ENCODE peak calls at places on chromosomes 5 and 9, in seven cellular contexts. X, A, F, V, B, D and J are unnamed samples.

GRCh38 chr5:176927562-176927961 is 28.4 kb upstream of the HK3 start:
- DNase-seq in V (no peak), X (no peak), F (no peak), A (no peak), D (no peak), B (no peak), J (no peak)

GRCh38 chr9:114677418-114677817 is 4.6 kb downstream of the TEX48 start:
- DNase-seq in V (no peak), X (peak), A (no peak), B (no peak), D (peak), F (no peak), J (peak)

GRCh38 chr5:25544652-25545249 is 900.0 kb upstream of the CDH10 start:
- DNase-seq in B (peak), D (no peak), A (no peak), V (peak), X (no peak), F (no peak), J (peak)

GRCh38 chr9:134606951-134607733 is 34.5 kb upstream of the COL5A1 start:
- DNase-seq in X (no peak), F (no peak), A (no peak), B (no peak), V (peak), D (no peak), J (peak)

GRCh38 chr5:127766556-127767335 is 63.6 kb downstream of the CCDC192 start:
- DNase-seq in F (no peak), D (no peak), X (no peak), B (no peak), V (peak), A (no peak), J (no peak)

GRCh38 chr9:79768199-79768598 is 196.4 kb downstream of the TLE4 start:
- DNase-seq in A (no peak), B (no peak), F (no peak), V (peak), D (peak), X (no peak), J (no peak)

GRCh38 chr9:100465765-100466164 is 7.2 kb upstream of the TMEFF1 start:
- DNase-seq in A (no peak), X (no peak), F (no peak), B (no peak), V (no peak), D (no peak), J (no peak)

GRCh38 chr5:50420343-50420935 is 20.6 kb downstream of the EMB start:
- DNase-seq in X (no peak), F (no peak), D (no peak), A (no peak), B (no peak), V (no peak), J (no peak)

GRCh38 chr9:35882265-35882848 is 12.2 kb upstream of the OR13J1 start:
- DNase-seq in F (peak), X (peak), B (peak), V (peak), A (peak), D (peak), J (peak)

GRCh38 chr9:120730661-120731514 is 16.6 kb upstream of the MEGF9 start:
- DNase-seq in A (no peak), F (no peak), B (peak), X (no peak), V (peak), D (peak), J (no peak)

GRCh38 chr5:124043456-124043855 is 531.5 kb downstream of the CSNK1G3 start:
- DNase-seq in F (no peak), V (peak), B (peak), D (no peak), X (no peak), A (no peak), J (no peak)

GRCh38 chr5:87574106-87574505 is 161.4 kb upstream of the CCNH start:
- DNase-seq in F (no peak), V (no peak), A (no peak), B (no peak), X (no peak), D (no peak), J (no peak)

GRCh38 chr9:79573697-79573976 is 1.9 kb downstream of the TLE4 start:
- DNase-seq in B (no peak), V (no peak), A (no peak), F (no peak), X (no peak), D (peak), J (no peak)

GRCh38 chr5:23730023-23730422 is 222.6 kb downstream of the PRDM9 start:
- DNase-seq in B (no peak), V (peak), F (no peak), D (no peak), A (no peak), X (no peak), J (no peak)

GRCh38 chr5:158602981-158603380 is 496.7 kb downstream of the EBF1 start:
- DNase-seq in D (no peak), X (no peak), F (no peak), B (no peak), A (no peak), V (no peak), J (no peak)

GRCh38 chr5:176716320-176716719 is 69.0 kb downstream of the TSPAN17 start:
- DNase-seq in F (no peak), D (peak), V (no peak), X (no peak), B (no peak), A (no peak), J (no peak)

DNA sequence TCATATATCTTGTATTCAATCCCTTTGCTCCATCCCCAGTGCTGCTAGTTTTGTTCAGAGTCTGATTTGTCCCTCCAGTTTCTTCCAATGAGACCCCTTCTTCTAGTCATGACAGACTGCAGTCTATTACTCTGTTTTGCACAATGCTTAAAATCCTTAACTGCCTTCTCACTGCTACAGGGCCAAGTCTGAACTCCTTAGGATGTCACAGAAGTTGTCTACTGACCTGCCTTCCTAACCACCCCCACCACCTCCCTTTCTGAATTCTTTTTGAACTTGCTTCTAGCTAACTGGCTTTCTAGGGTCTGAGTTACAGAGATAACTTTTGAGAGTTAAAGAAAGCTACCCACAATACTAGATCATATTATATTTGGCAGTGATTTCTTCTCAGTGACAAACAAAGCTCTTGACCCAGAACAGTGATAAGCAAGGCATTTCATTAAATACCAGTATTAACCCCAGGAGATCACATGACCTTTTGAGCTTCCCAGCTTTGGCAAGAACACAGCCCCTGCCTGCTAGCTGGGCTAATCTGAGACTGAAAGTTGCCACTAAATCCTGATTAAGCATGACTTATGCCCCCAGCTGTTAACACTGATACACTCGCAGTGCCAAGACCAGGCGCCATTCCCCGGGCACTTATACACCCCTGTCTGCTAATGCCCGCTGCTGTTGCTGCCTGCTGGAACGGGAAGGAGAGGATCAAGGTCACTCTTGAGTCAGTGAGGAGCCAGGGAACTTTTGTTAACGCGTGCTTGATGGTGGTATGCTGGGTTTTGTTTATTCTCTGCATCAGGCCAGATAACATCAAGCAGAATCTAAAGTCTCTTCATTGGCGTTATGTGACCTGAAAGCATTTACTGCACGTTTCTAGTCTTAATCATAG is 36.4 kb upstream of the ADAMTSL1 start:
- DNase-seq in F (peak), V (peak), B (no peak), A (no peak), X (no peak), D (peak), J (no peak)
- H3K4me3 ChIP-seq in F (peak), V (no peak), B (no peak), A (peak), X (no peak), D (no peak), J (no peak)

GRCh38 chr5:108748010-108748353 is 285 bp downstream of the FER start:
- DNase-seq in X (no peak), V (no peak), D (no peak), A (no peak), B (no peak), F (no peak), J (no peak)

GRCh38 chr5:108753877-108754276 is 6.2 kb downstream of the FER start:
- DNase-seq in D (peak), A (no peak), V (no peak), F (no peak), B (no peak), X (no peak), J (no peak)

GRCh38 chr5:108749130-108749861 is 1.6 kb downstream of the FER start:
- DNase-seq in A (no peak), D (no peak), F (no peak), X (peak), V (peak), B (peak), J (no peak)

GRCh38 chr5:108748354-108749129 is 845 bp downstream of the FER start:
- DNase-seq in D (peak), V (peak), F (peak), A (peak), X (peak), B (peak), J (peak)

GRCh38 chr5:108753331-108753730 is 5.6 kb downstream of the FER start:
- DNase-seq in D (no peak), V (no peak), F (no peak), X (no peak), B (no peak), A (no peak), J (no peak)
- H3K4me3 ChIP-seq in D (no peak), V (no peak), F (no peak), X (no peak), B (no peak), A (no peak), J (no peak)

GRCh38 chr9:20726144-20726543 is 42.1 kb downstream of the FOCAD start:
- DNase-seq in X (peak), D (no peak), F (no peak), B (no peak), V (no peak), A (no peak), J (no peak)
- H3K4me3 ChIP-seq in X (peak), D (no peak), F (no peak), B (no peak), V (no peak), A (no peak), J (no peak)

DNA sequence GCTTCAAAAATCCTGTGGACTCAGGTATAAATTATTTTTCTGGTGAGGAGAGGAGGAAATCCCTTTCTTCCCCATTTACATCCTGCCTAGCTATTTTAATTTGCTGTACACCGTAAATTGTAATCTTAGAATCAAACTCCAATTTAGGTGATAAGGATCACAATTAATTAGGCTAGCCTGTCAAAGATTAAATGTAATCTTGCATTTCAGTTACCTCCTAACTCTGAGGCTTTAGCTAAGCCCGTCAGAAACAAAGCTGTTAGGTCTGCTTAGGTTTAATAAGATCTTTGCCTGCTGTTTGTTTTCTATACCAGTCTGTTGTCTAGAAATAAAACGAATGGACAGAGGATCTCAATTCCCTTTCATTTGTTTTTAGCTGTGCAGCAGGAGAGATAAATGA is 51.5 kb downstream of the PIK3R1 start:
- DNase-seq in X (no peak), A (no peak), F (no peak), B (no peak), D (no peak), V (peak), J (no peak)
- H3K4me3 ChIP-seq in X (no peak), A (no peak), F (no peak), B (no peak), D (no peak), V (no peak), J (no peak)

GRCh38 chr5:55230086-55230629 is 3.0 kb upstream of the MCIDAS start:
- DNase-seq in D (no peak), B (peak), F (no peak), X (no peak), A (no peak), V (no peak), J (no peak)

GRCh38 chr5:55232985-55233928 is at the start of gene CCNO:
- DNase-seq in A (peak), D (peak), B (peak), V (peak), X (peak), F (peak), J (peak)

GRCh38 chr5:55232194-55232984 is 1.0 kb downstream of the CCNO start:
- DNase-seq in X (peak), A (no peak), V (peak), B (no peak), F (peak), D (no peak), J (no peak)

GRCh38 chr5:55231476-55232193 is 1.8 kb downstream of the CCNO start:
- DNase-seq in D (peak), F (peak), V (peak), X (no peak), A (no peak), B (no peak), J (no peak)

GRCh38 chr5:55231029-55231475 is 2.4 kb downstream of the CCNO start:
- DNase-seq in D (no peak), B (no peak), A (no peak), F (no peak), V (no peak), X (no peak), J (no peak)
- H3K4me3 ChIP-seq in D (no peak), B (no peak), A (peak), F (peak), V (no peak), X (peak), J (no peak)

GRCh38 chr9:82504620-82505019 is 516.0 kb downstream of the SPATA31D1 start:
- DNase-seq in X (no peak), A (no peak), F (no peak), B (no peak), V (peak), D (no peak), J (no peak)

GRCh38 chr9:82498918-82499317 is 510.3 kb downstream of the SPATA31D1 start:
- DNase-seq in D (peak), X (no peak), A (no peak), F (no peak), B (no peak), V (no peak), J (no peak)

GRCh38 chr9:82495884-82496777 is 507.6 kb downstream of the SPATA31D1 start:
- DNase-seq in A (no peak), V (no peak), D (no peak), X (no peak), F (no peak), B (no peak), J (no peak)

GRCh38 chr9:82499337-82499736 is 510.8 kb downstream of the SPATA31D1 start:
- DNase-seq in B (no peak), V (no peak), X (no peak), A (no peak), D (no peak), F (no peak), J (no peak)
- H3K4me3 ChIP-seq in B (no peak), V (no peak), X (no peak), A (no peak), D (no peak), F (no peak), J (no peak)

DNA sequence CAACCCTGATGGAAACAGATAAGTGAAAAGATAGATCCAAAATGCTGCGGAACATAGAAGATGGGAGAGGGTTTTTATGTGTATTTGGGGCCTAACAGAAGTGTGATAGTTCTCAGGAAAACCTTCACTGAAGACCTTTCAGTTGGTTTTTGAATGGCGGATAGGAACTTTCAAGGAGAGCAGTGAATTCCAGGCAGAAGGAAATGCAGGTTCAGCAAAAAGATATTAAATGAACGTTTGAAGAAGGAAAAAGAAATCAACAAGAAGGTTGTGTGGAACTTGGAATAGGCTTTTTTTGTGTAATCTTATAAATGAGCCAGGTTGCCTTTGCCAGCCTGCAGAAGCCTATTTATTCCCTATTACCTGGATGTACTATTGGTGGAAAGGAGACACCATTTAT is 2.1 kb downstream of the PPIP5K2 start:
- DNase-seq in D (no peak), A (no peak), X (no peak), F (no peak), V (no peak), B (no peak), J (no peak)
- H3K4me3 ChIP-seq in D (no peak), A (no peak), X (no peak), F (no peak), V (no peak), B (peak), J (no peak)

GRCh38 chr5:142831019-142831403 is 60.8 kb downstream of the ARHGAP26 start:
- DNase-seq in B (no peak), F (no peak), A (no peak), V (no peak), X (no peak), D (no peak), J (no peak)

GRCh38 chr5:142833517-142834446 is 63.6 kb downstream of the ARHGAP26 start:
- DNase-seq in D (no peak), X (no peak), V (no peak), F (no peak), B (no peak), A (no peak), J (no peak)

GRCh38 chr5:142834504-142834903 is 64.3 kb downstream of the ARHGAP26 start:
- DNase-seq in D (no peak), A (no peak), F (no peak), X (no peak), V (no peak), B (no peak), J (no peak)

GRCh38 chr5:142830241-142831018 is 60.3 kb downstream of the ARHGAP26 start:
- DNase-seq in V (no peak), D (peak), B (no peak), X (no peak), A (no peak), F (no peak), J (no peak)

GRCh38 chr5:142832263-142832662 is 62.1 kb downstream of the ARHGAP26 start:
- DNase-seq in A (no peak), B (no peak), X (no peak), V (no peak), D (no peak), F (no peak), J (no peak)
- H3K4me3 ChIP-seq in A (no peak), B (no peak), X (no peak), V (no peak), D (no peak), F (no peak), J (no peak)